ENCODE peak calls at places on chromosomes 4 and X, in four cellular contexts. One of them, this sample, is unnamed.

GRCh38 chrX:48613502-48614160 is 16.3 kb downstream of the WDR13 start:
- DNase-seq in pancreas: no peak
- DNase-seq in WERI-Rb-1: no peak
- DNase-seq in tibial nerve: no peak
- DNase-seq in this sample: no peak

GRCh38 chr4:58274553-58274952 is 1164.4 kb upstream of the IGFBP7 start:
- DNase-seq in pancreas: no peak
- DNase-seq in WERI-Rb-1: no peak
- DNase-seq in tibial nerve: no peak
- DNase-seq in this sample: no peak

GRCh38 chr4:20395160-20395773 is 143.6 kb downstream of the SLIT2 start:
- DNase-seq in pancreas: no peak
- DNase-seq in WERI-Rb-1: peak; percentile 70
- DNase-seq in tibial nerve: no peak
- DNase-seq in this sample: peak; percentile 56

GRCh38 chr4:69095301-69095731 is 958 bp upstream of the UGT2B7 start:
- DNase-seq in pancreas: no peak
- DNase-seq in WERI-Rb-1: no peak
- DNase-seq in tibial nerve: no peak
- DNase-seq in this sample: no peak

GRCh38 chr4:101158136-101158485 is 189.2 kb downstream of the PPP3CA start:
- DNase-seq in pancreas: no peak
- DNase-seq in WERI-Rb-1: no peak
- DNase-seq in tibial nerve: no peak
- DNase-seq in this sample: no peak

GRCh38 chr4:11416767-11417113 is 12.0 kb downstream of the HS3ST1 start:
- DNase-seq in pancreas: no peak
- DNase-seq in WERI-Rb-1: no peak
- DNase-seq in tibial nerve: no peak
- DNase-seq in this sample: no peak

GRCh38 chr4:176289561-176289960 is 20.5 kb upstream of the ASB5 start:
- DNase-seq in pancreas: no peak
- DNase-seq in WERI-Rb-1: no peak
- DNase-seq in tibial nerve: no peak
- DNase-seq in this sample: no peak

GRCh38 chr4:54152846-54153600 is 53.1 kb downstream of the GSX2 start:
- DNase-seq in pancreas: no peak
- DNase-seq in WERI-Rb-1: no peak
- DNase-seq in tibial nerve: no peak
- DNase-seq in this sample: no peak

GRCh38 chr4:185244763-185245162 is 35.4 kb downstream of the SNX25 start:
- DNase-seq in pancreas: no peak
- DNase-seq in WERI-Rb-1: no peak
- DNase-seq in tibial nerve: no peak
- DNase-seq in this sample: no peak

GRCh38 chr4:152594981-152595916 is 59.4 kb upstream of the FBXW7 start:
- DNase-seq in pancreas: no peak
- DNase-seq in WERI-Rb-1: no peak
- DNase-seq in tibial nerve: no peak
- DNase-seq in this sample: no peak

GRCh38 chr4:159248383-159249178 is 145.7 kb downstream of the RAPGEF2 start:
- DNase-seq in pancreas: no peak
- DNase-seq in WERI-Rb-1: no peak
- DNase-seq in tibial nerve: no peak
- DNase-seq in this sample: no peak

GRCh38 chrX:56963377-56963776 is 32.0 kb downstream of the SPIN3 start:
- DNase-seq in pancreas: no peak
- DNase-seq in WERI-Rb-1: no peak
- DNase-seq in tibial nerve: no peak
- DNase-seq in this sample: no peak

GRCh38 chr4:61795998-61796397 is 595.9 kb downstream of the ADGRL3 start:
- DNase-seq in pancreas: no peak
- DNase-seq in WERI-Rb-1: no peak
- DNase-seq in tibial nerve: no peak
- DNase-seq in this sample: no peak

GRCh38 chr4:153476829-153477574 is 10.8 kb downstream of the TMEM131L start:
- DNase-seq in pancreas: no peak
- DNase-seq in WERI-Rb-1: no peak
- DNase-seq in tibial nerve: no peak
- DNase-seq in this sample: no peak

GRCh38 chr4:118751634-118752293 is 66.6 kb downstream of the METTL14 start:
- DNase-seq in pancreas: no peak
- DNase-seq in WERI-Rb-1: no peak
- DNase-seq in tibial nerve: no peak
- DNase-seq in this sample: no peak

GRCh38 chr4:43782391-43782790 is 666.2 kb downstream of the KCTD8 start:
- DNase-seq in pancreas: no peak
- DNase-seq in WERI-Rb-1: no peak
- DNase-seq in tibial nerve: no peak
- DNase-seq in this sample: no peak

GRCh38 chr4:153594208-153594607 is 89.9 kb upstream of the TLR2 start:
- DNase-seq in pancreas: no peak
- DNase-seq in WERI-Rb-1: no peak
- DNase-seq in tibial nerve: no peak
- DNase-seq in this sample: no peak

GRCh38 chr4:184448828-184449227 is 25.5 kb downstream of the IRF2 start:
- DNase-seq in pancreas: no peak
- DNase-seq in WERI-Rb-1: no peak
- DNase-seq in tibial nerve: peak; percentile 60
- DNase-seq in this sample: no peak

GRCh38 chr4:53956454-53956853 is 108.0 kb downstream of the CHIC2 start:
- DNase-seq in pancreas: no peak
- DNase-seq in WERI-Rb-1: no peak
- DNase-seq in tibial nerve: no peak
- DNase-seq in this sample: no peak

GRCh38 chr4:173527103-173527876 is 2.7 kb downstream of the HAND2 start:
- DNase-seq in pancreas: no peak
- DNase-seq in WERI-Rb-1: no peak
- DNase-seq in tibial nerve: no peak
- DNase-seq in this sample: no peak

GRCh38 chrX:39152106-39152649 is 350.9 kb downstream of the MID1IP1 start:
- DNase-seq in pancreas: peak; percentile 61
- DNase-seq in WERI-Rb-1: peak; percentile 61
- DNase-seq in tibial nerve: no peak
- DNase-seq in this sample: peak; percentile 28

GRCh38 chr4:184400375-184400870 is 73.9 kb downstream of the IRF2 start:
- DNase-seq in pancreas: no peak
- DNase-seq in WERI-Rb-1: no peak
- DNase-seq in tibial nerve: peak; percentile 36
- DNase-seq in this sample: no peak

GRCh38 chr4:156962551-156962974 is 9.0 kb downstream of the PDGFC start:
- DNase-seq in pancreas: no peak
- DNase-seq in WERI-Rb-1: no peak
- DNase-seq in tibial nerve: no peak
- DNase-seq in this sample: no peak

GRCh38 chr4:84490663-84491062 is 8.4 kb downstream of the NKX6-1 start:
- DNase-seq in pancreas: no peak
- DNase-seq in WERI-Rb-1: no peak
- DNase-seq in tibial nerve: no peak
- DNase-seq in this sample: no peak

GRCh38 chr4:52824603-52825310 is 37.4 kb upstream of the RASL11B start:
- DNase-seq in pancreas: no peak
- DNase-seq in WERI-Rb-1: no peak
- DNase-seq in tibial nerve: no peak
- DNase-seq in this sample: no peak

GRCh38 chrX:109511113-109511512 is 25.5 kb upstream of the NXT2 start:
- DNase-seq in pancreas: no peak
- DNase-seq in WERI-Rb-1: no peak
- DNase-seq in tibial nerve: no peak
- DNase-seq in this sample: no peak

GRCh38 chr4:183276106-183276505 is 44.0 kb downstream of the CLDN22 start:
- DNase-seq in pancreas: no peak
- DNase-seq in WERI-Rb-1: no peak
- DNase-seq in tibial nerve: no peak
- DNase-seq in this sample: no peak
- H3K36me3 ChIP-seq in pancreas: no peaks in the 10 kb centered on the region
- H3K36me3 ChIP-seq in WERI-Rb-1: no peaks in the 10 kb centered on the region
- H3K36me3 ChIP-seq in tibial nerve: no peaks in the 10 kb centered on the region
- H3K36me3 ChIP-seq in this sample: peaks cover 32% of the 10 kb centered on the region

GRCh38 chr4:78683352-78683751 is 92.8 kb upstream of the BMP2K start:
- DNase-seq in pancreas: no peak
- DNase-seq in WERI-Rb-1: no peak
- DNase-seq in tibial nerve: no peak
- DNase-seq in this sample: no peak
- H3K27me3 ChIP-seq in pancreas: no peaks in the 10 kb centered on the region
- H3K27me3 ChIP-seq in WERI-Rb-1: no peaks in the 10 kb centered on the region
- H3K27me3 ChIP-seq in tibial nerve: no peaks in the 10 kb centered on the region
- H3K27me3 ChIP-seq in this sample: no peaks in the 10 kb centered on the region

GRCh38 chr4:25790024-25790423 is 72.8 kb downstream of the SEL1L3 start:
- DNase-seq in pancreas: no peak
- DNase-seq in WERI-Rb-1: no peak
- DNase-seq in tibial nerve: no peak
- DNase-seq in this sample: no peak
- H3K36me3 ChIP-seq in pancreas: no peaks in the 10 kb centered on the region
- H3K36me3 ChIP-seq in WERI-Rb-1: peaks cover 24% of the 10 kb centered on the region
- H3K36me3 ChIP-seq in tibial nerve: no peaks in the 10 kb centered on the region
- H3K36me3 ChIP-seq in this sample: peaks cover 18% of the 10 kb centered on the region

DNA sequence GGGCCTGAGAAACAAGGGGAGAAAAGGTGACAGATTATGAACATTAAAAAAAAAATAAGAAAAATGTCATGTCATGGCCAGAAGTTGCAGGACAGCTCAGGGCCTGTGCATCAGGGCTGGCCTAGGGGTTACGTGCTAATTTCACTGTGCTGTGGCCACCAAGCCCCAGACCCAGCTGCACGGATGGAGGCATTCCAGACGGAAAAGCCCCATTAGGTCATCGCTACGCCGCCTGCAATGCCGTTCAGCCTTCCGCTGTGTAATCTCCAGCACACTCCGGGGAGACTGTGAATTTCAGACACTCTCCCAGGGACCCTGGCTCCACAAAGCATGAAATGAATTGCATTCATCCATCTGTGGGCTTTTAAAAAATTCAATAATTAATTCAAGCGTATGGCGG is 9.2 kb upstream of the NSG1 start:
- DNase-seq in pancreas: no peak
- DNase-seq in WERI-Rb-1: no peak
- DNase-seq in tibial nerve: no peak
- DNase-seq in this sample: no peak
- H3K27me3 ChIP-seq in pancreas: no peaks in the 10 kb centered on the region
- H3K27me3 ChIP-seq in WERI-Rb-1: peaks cover 26% of the 10 kb centered on the region
- H3K27me3 ChIP-seq in tibial nerve: no peaks in the 10 kb centered on the region
- H3K27me3 ChIP-seq in this sample: peaks cover 7% of the 10 kb centered on the region

This sample was measured in NT2/D1.